ENCODE peak calls at places on chromosomes 7 and 10, in six cellular contexts. S, Y, G, Z, I and R are unnamed samples. For H3K4me1 and H3K9me3, the result is how much of the 10 kb centered on the place peaks cover.

GRCh38 chr7:496528-497295 is 22.9 kb downstream of the PDGFA start:
- DNase-seq in I (no peak), Y (no peak), S (no peak), Z (no peak), G (peak), R (no peak)

GRCh38 chr7:311796-312195 is 21.8 kb downstream of the FOXL3 start:
- DNase-seq in G (no peak), Z (no peak), Y (no peak), I (no peak), S (no peak), R (no peak)

GRCh38 chr10:70771311-70772194 is 13.6 kb downstream of the TBATA start:
- DNase-seq in S (peak), I (no peak), Z (no peak), Y (peak), G (no peak), R (no peak)

GRCh38 chr7:127347567-127348246 is 44.8 kb downstream of the ZNF800 start:
- DNase-seq in G (peak), S (peak), Y (peak), I (no peak), Z (peak), R (peak)

GRCh38 chr10:124176309-124177179 is 83.1 kb upstream of the CHST15 start:
- DNase-seq in Z (no peak), I (no peak), S (no peak), G (no peak), Y (no peak), R (no peak)

GRCh38 chr10:132383026-132383565 is 13.9 kb upstream of the PWWP2B start:
- DNase-seq in Y (peak), Z (no peak), I (no peak), S (no peak), G (no peak), R (no peak)

GRCh38 chr10:97494151-97494550 is 4.1 kb downstream of the MMS19 start:
- DNase-seq in Z (no peak), Y (no peak), I (no peak), G (no peak), S (no peak), R (no peak)

GRCh38 chr10:77974396-77975074 is 48.0 kb upstream of the DLG5 start:
- DNase-seq in S (peak), Z (peak), Y (no peak), I (peak), G (no peak), R (no peak)

GRCh38 chr7:75054744-75055527 is 18.7 kb downstream of the RCC1L start:
- DNase-seq in G (peak), S (no peak), Z (peak), Y (no peak), I (no peak), R (no peak)

GRCh38 chr7:129356176-129356575 is 78.1 kb upstream of the STRIP2 start:
- DNase-seq in G (no peak), Y (no peak), I (no peak), Z (no peak), S (no peak), R (no peak)

GRCh38 chr7:144035385-144035784 is 13.4 kb upstream of the OR2A5 start:
- DNase-seq in G (no peak), Z (no peak), I (no peak), S (no peak), Y (no peak), R (no peak)

GRCh38 chr7:103967401-103967800 is 22.1 kb downstream of the RELN start:
- DNase-seq in I (no peak), S (no peak), Z (no peak), Y (no peak), G (no peak), R (no peak)

GRCh38 chr10:77416327-77417135 is 221.1 kb downstream of the KCNMA1 start:
- DNase-seq in Y (no peak), S (no peak), I (no peak), Z (peak), G (no peak), R (no peak)

GRCh38 chr10:84605802-84606201 is 277.4 kb downstream of the CCSER2 start:
- DNase-seq in Y (no peak), I (no peak), G (no peak), Z (no peak), S (no peak), R (no peak)

GRCh38 chr10:119597405-119598186 is 832 bp upstream of the TIAL1 start:
- DNase-seq in Y (no peak), S (no peak), G (no peak), Z (no peak), I (peak), R (no peak)

GRCh38 chr10:127417031-127417430 is 132.1 kb upstream of the NPS start:
- DNase-seq in I (no peak), G (no peak), S (no peak), Z (no peak), Y (no peak), R (no peak)

GRCh38 chr10:128982179-128982915 is 484.7 kb upstream of the MGMT start:
- DNase-seq in G (no peak), S (no peak), Z (no peak), Y (no peak), I (no peak), R (no peak)

GRCh38 chr7:25311346-25311745 is 83.1 kb upstream of the NPVF start:
- DNase-seq in Z (no peak), I (no peak), S (no peak), G (no peak), Y (no peak), R (no peak)

GRCh38 chr10:35451103-35452016 is 115.1 kb downstream of the CCNY start:
- DNase-seq in G (peak), Z (peak), I (peak), S (no peak), Y (no peak), R (no peak)

GRCh38 chr10:106947643-106948042 is 216.9 kb downstream of the SORCS1 start:
- DNase-seq in G (no peak), I (no peak), Z (no peak), S (no peak), Y (no peak), R (no peak)

GRCh38 chr7:104816537-104816936 is 197.5 kb upstream of the KMT2E start:
- DNase-seq in S (no peak), I (no peak), Z (no peak), G (no peak), Y (no peak), R (no peak)

GRCh38 chr10:921471-922414 is 9.8 kb downstream of the LARP4B start:
- DNase-seq in Z (peak), G (no peak), S (no peak), I (no peak), Y (no peak), R (no peak)

GRCh38 chr10:2225609-2226008 is 488.3 kb upstream of the ADARB2 start:
- DNase-seq in Y (no peak), S (peak), I (no peak), Z (no peak), G (no peak), R (no peak)

GRCh38 chr7:129423700-129424410 is 10.4 kb upstream of the STRIP2 start:
- DNase-seq in G (no peak), Z (peak), I (no peak), Y (no peak), S (peak), R (no peak)

GRCh38 chr7:1432411-1433082 is 26.7 kb downstream of the MICALL2 start:
- DNase-seq in I (peak), Y (no peak), G (peak), Z (peak), S (peak), R (peak)

GRCh38 chr10:123240776-123241175 is 86.6 kb downstream of the BUB3 start:
- DNase-seq in Z (no peak), G (no peak), I (no peak), S (no peak), Y (no peak), R (no peak)

GRCh38 chr10:108970016-108970415 is 953.3 kb downstream of the XPNPEP1 start:
- DNase-seq in I (peak), Z (peak), G (no peak), Y (no peak), S (no peak), R (no peak)

GRCh38 chr10:14742815-14743214 is 31.9 kb downstream of the FAM107B start:
- DNase-seq in I (peak), Y (no peak), S (no peak), Z (no peak), G (no peak), R (no peak)

GRCh38 chr7:21543528-21544302 is 876 bp downstream of the DNAH11 start:
- DNase-seq in Z (peak), Y (no peak), I (no peak), S (peak), G (peak), R (no peak)

GRCh38 chr7:87416682-87417587 is 58.5 kb downstream of the ABCB4 start:
- DNase-seq in Y (no peak), I (peak), Z (peak), G (no peak), S (peak), R (peak)

GRCh38 chr7:36810476-36810875 is 86.2 kb upstream of the AOAH start:
- DNase-seq in S (no peak), G (no peak), Y (no peak), Z (no peak), I (no peak), R (no peak)

GRCh38 chr10:7529638-7530037 is 118.8 kb upstream of the SFMBT2 start:
- DNase-seq in S (peak), Z (no peak), Y (peak), G (no peak), I (no peak), R (no peak)

GRCh38 chr7:57202274-57202673 is 70.0 kb upstream of the ZNF479 start:
- DNase-seq in I (no peak), Z (no peak), G (no peak), Y (no peak), S (no peak), R (no peak)

GRCh38 chr7:151381333-151382078 is 28.3 kb downstream of the WDR86 start:
- DNase-seq in G (no peak), S (peak), Z (no peak), Y (no peak), I (peak), R (peak)

GRCh38 chr10:68871731-68872342 is 29.3 kb upstream of the DDX50 start:
- DNase-seq in Y (no peak), Z (peak), G (no peak), I (no peak), S (peak), R (no peak)

GRCh38 chr10:129963076-129963830 is 821 bp downstream of the EBF3 start:
- DNase-seq in I (no peak), G (peak), Z (no peak), S (peak), Y (peak), R (no peak)

GRCh38 chr7:12979181-12979580 is 291.7 kb downstream of the ARL4A start:
- DNase-seq in S (no peak), Y (no peak), G (no peak), I (no peak), Z (no peak), R (no peak)

GRCh38 chr10:49444349-49444748 is 48.5 kb upstream of the DRGX start:
- DNase-seq in G (no peak), S (no peak), Y (no peak), Z (no peak), I (no peak), R (no peak)

GRCh38 chr7:19928247-19928646 is 154.8 kb upstream of the TMEM196 start:
- DNase-seq in Y (no peak), S (no peak), Z (no peak), I (no peak), G (no peak), R (no peak)

GRCh38 chr7:92955081-92955480 is 118.7 kb upstream of the CDK6 start:
- DNase-seq in Y (no peak), G (no peak), Z (no peak), I (no peak), S (no peak), R (no peak)

GRCh38 chr7:30470163-30470770 is 8.3 kb downstream of the NOD1 start:
- DNase-seq in Z (peak), I (no peak), Y (no peak), S (no peak), G (no peak), R (no peak)

GRCh38 chr7:30471205-30471604 is 7.4 kb downstream of the NOD1 start:
- DNase-seq in Z (no peak), S (no peak), I (peak), Y (no peak), G (no peak), R (peak)

GRCh38 chr7:30472081-30472770 is 6.4 kb downstream of the NOD1 start:
- DNase-seq in G (no peak), Z (no peak), Y (no peak), S (no peak), I (no peak), R (no peak)

GRCh38 chr7:30469303-30469702 is 9.3 kb downstream of the NOD1 start:
- DNase-seq in S (no peak), Z (peak), I (no peak), G (peak), Y (peak), R (no peak)

GRCh38 chr7:30470783-30471182 is 7.8 kb downstream of the NOD1 start:
- DNase-seq in S (no peak), Z (peak), G (no peak), Y (no peak), I (no peak), R (no peak)
- H3K4me1 ChIP-seq in S (half or more), Z (half or more), G (half or more), Y (half or more), I (half or more), R (under half)

GRCh38 chr7:112361154-112361553 is 89.1 kb upstream of the IFRD1 start:
- DNase-seq in I (no peak), S (no peak), Y (no peak), Z (no peak), G (no peak), R (no peak)
- H3K9me3 ChIP-seq in I (under half), S (under half), Y (under half), Z (under half), G (under half), R (under half)

GRCh38 chr10:44498222-44498621 is 113.3 kb upstream of the CXCL12 start:
- DNase-seq in G (no peak), I (no peak), Z (no peak), Y (no peak), S (no peak), R (no peak)
- H3K27ac ChIP-seq in G (no peak), I (no peak), Z (no peak), Y (no peak), S (no peak), R (no peak)

GRCh38 chr7:22722596-22722995 is 4.4 kb upstream of the IL6 start:
- DNase-seq in Z (no peak), G (no peak), S (no peak), I (no peak), Y (no peak), R (no peak)

GRCh38 chr7:22718911-22719420 is 8.0 kb upstream of the IL6 start:
- DNase-seq in G (no peak), S (no peak), Z (peak), Y (no peak), I (no peak), R (no peak)

GRCh38 chr7:22723171-22723601 is 3.8 kb upstream of the IL6 start:
- DNase-seq in I (no peak), G (peak), Y (no peak), S (no peak), Z (peak), R (no peak)

GRCh38 chr7:22723642-22724041 is 3.4 kb upstream of the IL6 start:
- DNase-seq in G (no peak), Y (no peak), Z (peak), S (no peak), I (no peak), R (no peak)

DNA sequence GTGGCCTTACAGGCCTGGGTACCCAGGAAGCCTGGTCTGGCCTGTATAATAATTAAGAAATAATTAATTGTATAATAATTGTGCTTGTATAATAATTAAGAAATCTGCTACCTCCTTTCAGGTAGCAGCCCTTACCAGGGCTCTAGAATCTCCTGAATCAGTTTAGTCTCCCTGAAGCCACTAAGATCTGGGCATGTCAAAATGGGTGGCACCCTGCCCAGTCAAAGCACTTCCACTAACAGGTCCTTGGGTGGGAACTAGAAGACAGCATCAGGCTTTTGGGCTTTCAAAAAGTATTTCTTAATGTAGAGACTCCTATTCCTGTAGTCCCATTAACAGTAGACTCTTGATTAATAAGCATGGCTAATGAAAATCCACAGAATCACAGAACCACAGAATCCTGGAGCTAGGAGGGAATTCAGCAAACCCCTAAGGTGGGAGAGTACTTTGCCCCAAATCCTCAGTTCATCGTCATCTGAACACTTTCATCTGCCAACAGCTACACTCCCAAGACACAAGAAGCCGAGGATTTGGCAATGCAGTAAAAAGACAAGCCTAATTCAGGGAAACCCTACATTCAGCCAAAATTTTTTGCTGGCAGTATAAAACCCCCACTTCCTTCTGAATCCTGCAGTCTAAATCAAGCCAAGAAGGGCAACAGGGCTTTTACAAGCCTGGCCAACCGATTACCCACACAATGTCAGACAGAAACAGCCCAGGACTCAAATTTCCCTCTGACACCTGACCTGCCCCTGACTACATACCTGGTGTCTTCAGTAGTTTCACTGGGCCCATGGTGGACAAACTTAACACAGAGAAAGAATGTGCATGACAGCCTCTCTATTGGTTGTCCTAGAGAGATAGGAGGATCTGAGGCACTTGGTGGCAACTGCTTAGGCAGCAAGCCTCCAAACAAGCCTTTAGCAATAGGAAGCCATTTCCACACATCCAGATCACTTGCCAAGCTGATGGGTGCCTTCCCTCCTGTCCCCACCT is 5.9 kb upstream of the IL6 start:
- DNase-seq in S (no peak), Y (no peak), Z (peak), G (no peak), I (no peak), R (no peak)
- H3K4me1 ChIP-seq in S (under half), Y (under half), Z (under half), G (under half), I (under half), R (under half)

DNA sequence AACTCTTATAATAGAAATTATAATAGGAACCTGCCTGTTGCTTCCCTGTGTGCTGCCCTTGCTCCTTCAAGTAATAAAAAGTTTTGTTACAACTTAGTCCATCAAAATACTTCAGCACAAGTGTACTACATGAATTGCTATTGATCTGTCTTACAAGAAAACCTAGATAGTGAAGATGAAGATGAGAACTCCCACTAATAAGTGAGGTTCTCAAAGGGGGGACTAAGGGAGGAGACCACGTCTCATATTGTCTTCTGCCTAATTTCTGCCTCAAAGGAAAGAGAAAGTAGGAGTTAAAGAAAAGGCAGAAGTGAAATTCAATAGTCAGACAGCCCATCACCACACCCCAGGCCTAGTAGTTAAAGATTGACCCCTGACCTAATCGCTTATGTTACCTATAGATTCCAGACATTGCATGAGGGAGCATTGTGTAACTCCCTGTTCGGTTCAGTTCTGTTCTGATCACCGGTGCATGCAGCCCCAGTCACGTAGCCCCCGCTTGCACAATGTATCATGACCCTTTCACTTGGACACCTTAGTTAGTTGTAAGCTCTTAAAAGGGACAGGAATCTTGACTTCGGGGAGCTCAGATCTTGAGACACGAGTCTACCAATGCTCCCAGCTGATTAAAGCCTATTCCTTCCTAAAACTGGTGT is 18.2 kb upstream of the CHST3 start:
- DNase-seq in Z (peak), G (no peak), S (no peak), I (peak), Y (no peak), R (peak)
- H3K9me3 ChIP-seq in Z (under half), G (under half), S (under half), I (under half), Y (under half), R (half or more)